ENCODE peak calls at places on chromosomes 11 and 22, in four cellular contexts. K, F, H and T are unnamed samples.

GRCh38 chr11:65774525-65775306 is 6.1 kb downstream of the AP5B1 start:
- DNase-seq in F (no peak), H (no peak), K (no peak), T (no peak)

GRCh38 chr22:50691521-50691920 is 18.9 kb downstream of the SHANK3 start:
- DNase-seq in K (peak; percentile 9), F (no peak), H (peak; percentile 23), T (peak; percentile 29)

GRCh38 chr11:70471254-70471653 is 72.9 kb downstream of the CTTN start:
- DNase-seq in F (peak; percentile 41), H (no peak), K (peak; percentile 75), T (peak; percentile 89)

GRCh38 chr11:2302844-2303626 is 1.2 kb downstream of the TSPAN32 start:
- DNase-seq in F (no peak), K (peak; percentile 11), H (no peak), T (no peak)

GRCh38 chr22:23904855-23905254 is 10.7 kb downstream of the MIF start:
- DNase-seq in K (no peak), H (no peak), F (no peak), T (no peak)

GRCh38 chr22:47056776-47057470 is 294.5 kb downstream of the TBC1D22A start:
- DNase-seq in F (no peak), K (no peak), H (no peak), T (no peak)

GRCh38 chr11:134154441-134154840 is 69.3 kb downstream of the NCAPD3 start:
- DNase-seq in H (no peak), F (no peak), K (no peak), T (no peak)

GRCh38 chr22:32579533-32580220 is 105.1 kb downstream of the FBXO7 start:
- DNase-seq in F (no peak), H (no peak), K (no peak), T (no peak)

GRCh38 chr22:47575291-47575690 is 812.8 kb downstream of the TBC1D22A start:
- DNase-seq in H (no peak), F (no peak), K (no peak), T (no peak)

GRCh38 chr22:45428391-45429385 is 15.2 kb downstream of the RIBC2 start:
- DNase-seq in F (no peak), K (no peak), H (no peak), T (no peak)

GRCh38 chr11:31958086-31958735 is 132.7 kb upstream of the RCN1 start:
- DNase-seq in K (peak; percentile 79), H (peak; percentile 32), F (peak; percentile 47), T (peak; percentile 82)

GRCh38 chr11:3126901-3127691 is 38.0 kb downstream of the OSBPL5 start:
- DNase-seq in H (no peak), F (no peak), K (no peak), T (no peak)

GRCh38 chr11:124745835-124746620 is 6.0 kb downstream of the VSIG2 start:
- DNase-seq in F (no peak), K (peak; percentile 64), H (peak; percentile 52), T (no peak)

GRCh38 chr11:50032574-50032973 is at the start of gene OR4C45:
- DNase-seq in H (no peak), F (no peak), K (no peak), T (no peak)

GRCh38 chr11:64842851-64843841 is 1.3 kb downstream of the CDC42BPG start:
- DNase-seq in K (no peak), H (peak; percentile 94), F (no peak), T (peak; percentile 84)

GRCh38 chr11:33891714-33892327 is at the start of gene LMO2:
- DNase-seq in H (no peak), K (no peak), F (no peak), T (no peak)

GRCh38 chr11:64684357-64684756 is 38.6 kb downstream of the NRXN2 start:
- DNase-seq in F (no peak), H (no peak), K (no peak), T (no peak)

GRCh38 chr11:87173185-87174039 is 135.7 kb downstream of the TMEM135 start:
- DNase-seq in H (no peak), F (no peak), K (no peak), T (no peak)

GRCh38 chr22:37802310-37803194 is 5.2 kb upstream of the GCAT start:
- DNase-seq in K (peak; percentile 80), F (no peak), H (no peak), T (peak; percentile 75)

GRCh38 chr11:16860632-16861031 is 122.2 kb downstream of the C11orf58 start:
- DNase-seq in F (no peak), K (no peak), H (no peak), T (no peak)

GRCh38 chr11:1382429-1382828 is 7.3 kb upstream of the BRSK2 start:
- DNase-seq in K (peak; percentile 45), H (no peak), F (no peak), T (no peak)

GRCh38 chr11:18457435-18457834 is 1.8 kb downstream of the LDHAL6A start:
- DNase-seq in K (no peak), F (no peak), H (no peak), T (peak; percentile 1)

GRCh38 chr11:130555251-130555841 is 106.9 kb downstream of the ADAMTS15 start:
- DNase-seq in H (no peak), F (no peak), K (no peak), T (no peak)

GRCh38 chr22:39524753-39525657 is 4.6 kb downstream of the ATF4 start:
- DNase-seq in K (no peak), F (no peak), H (no peak), T (no peak)

GRCh38 chr11:108558222-108558621 is 35.3 kb downstream of the EXPH5 start:
- DNase-seq in K (no peak), F (no peak), H (no peak), T (no peak)

GRCh38 chr11:64566915-64567882 is 23.8 kb upstream of the SLC22A12 start:
- DNase-seq in F (no peak), H (no peak), K (no peak), T (no peak)

GRCh38 chr22:22392131-22392530 is 116.4 kb downstream of the ZNF280B start:
- DNase-seq in H (no peak), F (no peak), K (no peak), T (no peak)

GRCh38 chr11:117281159-117281558 is 10.0 kb upstream of the BACE1-AS start:
- DNase-seq in H (peak; percentile 9), F (no peak), K (no peak), T (peak; percentile 22)

GRCh38 chr11:65562020-65562419 is 3.9 kb upstream of the LTBP3 start:
- DNase-seq in H (no peak), F (no peak), K (no peak), T (no peak)

GRCh38 chr22:25086902-25087282 is 112.8 kb upstream of the CRYBB3 start:
- DNase-seq in K (no peak), H (no peak), F (no peak), T (no peak)
- H3K27ac ChIP-seq in K (no peak overlapping the region), H (no peak overlapping the region), F (no peak overlapping the region), T (no peak overlapping the region)

GRCh38 chr11:12728417-12728816 is 54.2 kb downstream of the TEAD1 start:
- DNase-seq in K (no peak), H (no peak), F (no peak), T (no peak)
- H3K79me2 ChIP-seq in K (peaks cover 19% of the 10 kb centered on the region), H (peaks cover 29% of the 10 kb centered on the region), F (peaks cover 15% of the 10 kb centered on the region), T (peaks cover 84% of the 10 kb centered on the region)

GRCh38 chr11:121596195-121597145 is 143.7 kb upstream of the SORL1-AS1 start:
- DNase-seq in K (no peak), F (no peak), H (no peak), T (no peak)
- H2BK120ac ChIP-seq in K (no peak overlapping the region), F (no peak overlapping the region), H (no peak overlapping the region), T (no peak overlapping the region)

DNA sequence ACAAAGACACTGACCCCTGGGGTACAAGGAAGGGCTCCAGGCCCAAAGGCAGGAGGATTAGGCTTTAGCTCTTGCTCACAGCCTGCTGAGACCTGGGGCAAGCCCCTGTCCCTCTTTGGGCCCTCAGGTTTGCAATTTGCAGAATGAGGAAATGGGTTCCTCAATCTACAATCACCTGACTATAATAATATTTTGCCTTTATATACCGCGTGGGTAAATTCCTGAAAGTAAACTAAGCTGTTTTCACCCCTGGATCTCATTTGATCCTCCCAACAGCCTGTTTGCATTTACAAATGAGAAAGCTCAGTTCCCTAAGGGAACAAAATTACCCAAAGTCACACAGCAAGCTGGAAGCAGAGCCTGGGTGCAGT is 781 bp downstream of the STARD10 start:
- DNase-seq in H (no peak), K (no peak), F (no peak), T (no peak)
- H3K27ac ChIP-seq in H (no peak overlapping the region), K (no peak overlapping the region), F (no peak overlapping the region), T (no peak overlapping the region)